ENCODE peak calls at places on chromosomes 5 and 9, in eight cellular contexts. W is sigmoid colon, U is fibroblast of lung, I is brain microvascular endothelial cell, L is Panc1, D is PC-9, M is hepatocyte, O is dorsolateral prefrontal cortex. Q is an unnamed sample.

GRCh38 chr9:124869466-124869985 is 7.6 kb downstream of the ARPC5L start:
- DNase-seq in M (peak), O (no peak), W (no peak), L (no peak), U (no peak), I (no peak), D (no peak), Q (no peak)

GRCh38 chr9:20930836-20931235 is 100.6 kb downstream of the HACD4 start:
- DNase-seq in U (no peak), O (no peak), D (no peak), M (no peak), L (no peak), W (no peak), I (no peak), Q (no peak)

GRCh38 chr5:77847129-77847460 is 71.0 kb upstream of the TBCA start:
- DNase-seq in O (no peak), M (no peak), L (no peak), W (no peak), I (no peak), U (no peak), D (no peak), Q (no peak)

GRCh38 chr9:125682340-125682739 is 24.7 kb downstream of the MAPKAP1 start:
- DNase-seq in O (no peak), W (no peak), L (no peak), M (no peak), D (no peak), I (no peak), U (no peak), Q (no peak)

GRCh38 chr5:133794771-133795391 is 173.5 kb downstream of the C5orf15 start:
- DNase-seq in W (no peak), M (no peak), D (no peak), U (no peak), L (no peak), I (no peak), O (no peak), Q (no peak)

GRCh38 chr5:50958852-50959457 is 292.5 kb downstream of the PARP8 start:
- DNase-seq in U (peak), M (peak), L (no peak), I (peak), D (peak), W (no peak), O (no peak), Q (no peak)

GRCh38 chr5:83374547-83374946 is 97.0 kb upstream of the VCAN start:
- DNase-seq in O (no peak), U (peak), L (no peak), W (peak), I (no peak), M (no peak), D (no peak), Q (no peak)

GRCh38 chr5:103340717-103341397 is 82.3 kb downstream of the MACIR start:
- DNase-seq in D (no peak), W (no peak), O (no peak), M (no peak), U (no peak), I (peak), L (no peak), Q (no peak)

GRCh38 chr5:95823738-95824609 is 1.4 kb upstream of the GLRX start:
- DNase-seq in L (peak), D (peak), U (peak), I (peak), W (peak), O (no peak), M (peak), Q (peak)

GRCh38 chr5:57267796-57268195 is 93.9 kb downstream of the GPBP1 start:
- DNase-seq in O (no peak), L (no peak), I (no peak), M (no peak), U (peak), D (no peak), W (no peak), Q (no peak)

GRCh38 chr9:33289501-33289900 is 815 bp upstream of the NFX1 start:
- DNase-seq in U (no peak), O (no peak), D (no peak), W (no peak), L (no peak), I (no peak), M (peak), Q (no peak)

GRCh38 chr5:107666051-107666655 is 4.6 kb downstream of the EFNA5 start:
- DNase-seq in D (no peak), I (no peak), W (no peak), M (no peak), O (no peak), L (no peak), U (no peak), Q (no peak)

GRCh38 chr9:114312513-114312875 is 10.4 kb upstream of the ORM1 start:
- DNase-seq in M (no peak), D (no peak), O (no peak), W (peak), I (no peak), U (no peak), L (no peak), Q (no peak)

GRCh38 chr9:91047993-91048607 is 246.5 kb downstream of the SYK start:
- DNase-seq in U (peak), L (no peak), O (no peak), M (no peak), I (peak), D (no peak), W (no peak), Q (no peak)

GRCh38 chr9:85332487-85332886 is 409.3 kb downstream of the AGTPBP1 start:
- DNase-seq in M (no peak), D (no peak), O (no peak), U (no peak), I (no peak), W (no peak), L (no peak), Q (no peak)

GRCh38 chr9:93288891-93289883 is 105.2 kb downstream of the WNK2 start:
- DNase-seq in L (no peak), M (peak), O (peak), D (peak), I (peak), U (peak), W (no peak), Q (no peak)

GRCh38 chr5:148653840-148654781 is at the start of gene HTR4:
- DNase-seq in M (peak), D (no peak), L (no peak), O (no peak), I (no peak), W (peak), U (no peak), Q (no peak)

GRCh38 chr9:88749420-88749819 is 214.4 kb downstream of the NXNL2 start:
- DNase-seq in L (no peak), W (no peak), I (peak), D (no peak), U (peak), O (no peak), M (peak), Q (no peak)

GRCh38 chr5:38782185-38782584 is 63.6 kb upstream of the OSMR start:
- DNase-seq in I (no peak), O (no peak), D (no peak), W (no peak), M (no peak), U (no peak), L (no peak), Q (no peak)

GRCh38 chr5:128007939-128008338 is 75.6 kb upstream of the SLC12A2 start:
- DNase-seq in D (no peak), W (no peak), I (no peak), L (no peak), M (no peak), O (no peak), U (peak), Q (no peak)

GRCh38 chr5:109953821-109954220 is 264.1 kb downstream of the MAN2A1 start:
- DNase-seq in W (no peak), L (no peak), I (no peak), M (no peak), U (no peak), D (no peak), O (no peak), Q (no peak)

GRCh38 chr5:54317511-54318260 is 7.3 kb upstream of the ARL15 start:
- DNase-seq in I (no peak), M (no peak), U (peak), O (no peak), D (no peak), L (no peak), W (no peak), Q (no peak)

GRCh38 chr5:134738963-134739661 is 764 bp downstream of the CAMLG start:
- DNase-seq in O (no peak), I (peak), D (peak), W (no peak), U (peak), M (peak), L (peak), Q (no peak)

GRCh38 chr5:9861664-9862256 is 231.6 kb upstream of the TAS2R1 start:
- DNase-seq in D (no peak), W (no peak), O (no peak), U (no peak), L (no peak), I (peak), M (no peak), Q (no peak)

GRCh38 chr5:52999357-52999949 is 10.3 kb downstream of the ITGA2 start:
- DNase-seq in O (no peak), U (no peak), W (no peak), I (peak), D (no peak), L (no peak), M (no peak), Q (no peak)

GRCh38 chr9:34988218-34989055 is 1.1 kb upstream of the DNAJB5 start:
- DNase-seq in I (no peak), O (peak), D (no peak), W (no peak), L (no peak), U (peak), M (no peak), Q (peak)

GRCh38 chr9:130310456-130310855 is 44.9 kb downstream of the HMCN2 start:
- DNase-seq in M (no peak), O (no peak), W (no peak), D (no peak), L (no peak), U (no peak), I (no peak), Q (no peak)

GRCh38 chr5:136518814-136519213 is 153.5 kb upstream of the TRPC7 start:
- DNase-seq in U (no peak), M (no peak), I (no peak), O (no peak), W (no peak), D (no peak), L (no peak), Q (no peak)

GRCh38 chr5:133365326-133365725 is 247.0 kb downstream of the FSTL4 start:
- DNase-seq in U (no peak), D (no peak), W (no peak), I (no peak), L (no peak), O (no peak), M (no peak), Q (no peak)

GRCh38 chr5:125227333-125228075 is 481.1 kb upstream of the ZNF608 start:
- DNase-seq in D (no peak), M (peak), W (no peak), I (peak), L (no peak), U (peak), O (no peak), Q (no peak)

GRCh38 chr9:129402341-129402739 is 218.6 kb downstream of the C9orf50 start:
- DNase-seq in O (no peak), W (no peak), L (no peak), D (no peak), M (no peak), U (no peak), I (no peak), Q (no peak)

GRCh38 chr5:969421-969839 is 39.2 kb upstream of the NKD2 start:
- DNase-seq in U (peak), I (no peak), O (no peak), L (no peak), W (peak), D (no peak), M (peak), Q (no peak)

DNA sequence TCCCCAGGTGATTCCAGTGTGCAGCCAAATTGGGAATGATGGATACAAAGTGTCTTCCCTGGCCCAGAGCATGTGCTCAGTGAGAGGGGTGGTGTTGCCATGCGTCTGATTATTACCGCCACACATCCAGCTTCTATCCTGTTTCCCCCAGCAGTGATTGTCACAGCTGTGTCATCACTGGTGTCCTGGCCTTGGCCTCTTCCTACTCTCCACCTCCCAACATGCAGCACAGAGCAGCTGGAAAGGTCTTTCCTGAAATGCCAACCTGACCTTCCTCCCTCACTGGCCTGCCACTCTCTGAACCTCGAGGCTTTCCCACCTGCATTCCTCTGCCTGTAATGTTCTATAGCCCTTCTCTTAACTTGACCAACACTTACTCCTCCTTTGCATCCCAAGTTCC is 60.0 kb downstream of the TMOD1 start:
- DNase-seq in U (no peak), I (no peak), M (no peak), W (no peak), D (no peak), L (no peak), O (no peak), Q (no peak)
- H3K27ac ChIP-seq in U (no peak), I (no peak), M (no peak), W (peak), D (no peak), L (no peak), O (peak), Q (no peak)

GRCh38 chr5:113082547-113082905 is 105.9 kb downstream of the DCP2 start:
- DNase-seq in O (no peak), D (no peak), M (no peak), I (no peak), L (no peak), W (no peak), U (no peak), Q (no peak)

GRCh38 chr5:113085084-113085414 is 108.5 kb downstream of the DCP2 start:
- DNase-seq in O (no peak), L (no peak), I (no peak), U (no peak), D (no peak), W (no peak), M (no peak), Q (no peak)

GRCh38 chr5:113081091-113081490 is 104.5 kb downstream of the DCP2 start:
- DNase-seq in U (no peak), L (no peak), I (no peak), W (no peak), O (no peak), D (no peak), M (no peak), Q (no peak)

GRCh38 chr5:113081881-113082546 is 105.4 kb downstream of the DCP2 start:
- DNase-seq in W (no peak), M (no peak), D (no peak), U (peak), I (peak), L (no peak), O (no peak), Q (no peak)

GRCh38 chr5:113084402-113085083 is 107.9 kb downstream of the DCP2 start:
- DNase-seq in W (no peak), U (no peak), L (no peak), I (no peak), O (no peak), D (no peak), M (no peak), Q (no peak)
- TF ChIP-seq CTCF in W (no peak), U (no peak), L (peak), I (peak), O (no peak), D (peak), M (no peak), Q (no peak)

GRCh38 chr9:109907400-109907799 is 127.4 kb downstream of the PALM2AKAP2 start:
- DNase-seq in L (no peak), U (no peak), W (no peak), I (no peak), O (no peak), M (no peak), D (no peak), Q (no peak)

GRCh38 chr9:109906766-109907382 is 126.9 kb downstream of the PALM2AKAP2 start:
- DNase-seq in L (no peak), I (peak), U (peak), D (no peak), M (no peak), O (no peak), W (no peak), Q (no peak)

GRCh38 chr9:109905472-109905871 is 125.5 kb downstream of the PALM2AKAP2 start:
- DNase-seq in D (no peak), U (no peak), M (no peak), L (no peak), I (no peak), W (no peak), O (no peak), Q (no peak)

GRCh38 chr9:109908459-109909390 is 128.7 kb downstream of the PALM2AKAP2 start:
- DNase-seq in W (no peak), L (no peak), U (peak), D (no peak), I (peak), M (no peak), O (no peak), Q (no peak)

GRCh38 chr9:109907810-109908458 is 127.9 kb downstream of the PALM2AKAP2 start:
- DNase-seq in W (no peak), U (no peak), I (no peak), D (no peak), O (no peak), L (no peak), M (no peak), Q (no peak)
- H3K27ac ChIP-seq in W (peak), U (peak), I (peak), D (no peak), O (peak), L (no peak), M (no peak), Q (no peak)

GRCh38 chr9:121703014-121703734 is 51.7 kb downstream of the DAB2IP start:
- DNase-seq in W (no peak), U (no peak), L (no peak), D (no peak), I (no peak), M (no peak), O (no peak), Q (no peak)
- TF ChIP-seq CTCF in W (no peak), U (no peak), L (no peak), D (no peak), I (peak), M (no peak), O (no peak), Q (no peak)

GRCh38 chr5:151234476-151235238 is 10.8 kb upstream of the CCDC69 start:
- DNase-seq in I (peak), O (no peak), U (peak), L (no peak), W (peak), M (peak), D (no peak), Q (peak)

GRCh38 chr5:151230048-151230680 is 6.3 kb upstream of the CCDC69 start:
- DNase-seq in I (no peak), W (no peak), L (no peak), M (no peak), U (no peak), D (no peak), O (no peak), Q (no peak)

GRCh38 chr5:151231359-151231758 is 7.5 kb upstream of the CCDC69 start:
- DNase-seq in D (no peak), O (no peak), W (no peak), I (no peak), M (no peak), U (no peak), L (no peak), Q (no peak)

GRCh38 chr5:151236888-151237287 is 13.0 kb upstream of the CCDC69 start:
- DNase-seq in M (no peak), D (no peak), U (no peak), L (no peak), W (no peak), O (no peak), I (no peak), Q (no peak)

GRCh38 chr5:151233576-151234202 is 9.8 kb upstream of the CCDC69 start:
- DNase-seq in L (no peak), W (no peak), O (no peak), D (no peak), U (no peak), I (no peak), M (no peak), Q (no peak)
- H3K27ac ChIP-seq in L (no peak), W (peak), O (no peak), D (no peak), U (no peak), I (no peak), M (no peak), Q (no peak)

DNA sequence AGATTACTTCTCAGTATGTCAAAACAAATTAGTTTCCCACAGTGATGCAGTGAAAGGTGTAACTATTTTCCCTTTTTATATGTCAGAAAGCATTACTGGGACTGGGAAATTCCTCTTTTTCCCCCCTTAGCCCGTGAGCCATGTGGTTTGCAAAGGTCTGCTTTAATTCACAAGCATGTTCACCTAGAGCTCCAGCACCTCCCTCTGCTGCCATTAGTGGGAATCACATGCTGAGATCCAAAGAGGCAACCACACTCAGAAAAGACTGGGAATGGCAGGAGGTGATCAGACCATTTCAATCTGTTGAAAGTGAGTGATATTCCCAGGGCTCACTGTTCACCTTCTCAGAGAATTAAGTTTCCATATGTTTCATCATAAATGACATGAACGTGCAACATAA is 703.7 kb upstream of the WWC1 start:
- DNase-seq in U (peak), D (peak), I (peak), M (peak), W (no peak), O (no peak), L (no peak), Q (no peak)
- TF ChIP-seq CTCF in U (peak), D (peak), I (peak), M (peak), W (no peak), O (no peak), L (peak), Q (no peak)

GRCh38 chr5:106020889-106021288 is 1649.8 kb downstream of the EFNA5 start:
- DNase-seq in O (no peak), I (no peak), W (no peak), D (no peak), L (no peak), U (peak), M (no peak), Q (no peak)
- H3K27ac ChIP-seq in O (no peak), I (no peak), W (no peak), D (no peak), L (no peak), U (no peak), M (no peak), Q (no peak)

DNA sequence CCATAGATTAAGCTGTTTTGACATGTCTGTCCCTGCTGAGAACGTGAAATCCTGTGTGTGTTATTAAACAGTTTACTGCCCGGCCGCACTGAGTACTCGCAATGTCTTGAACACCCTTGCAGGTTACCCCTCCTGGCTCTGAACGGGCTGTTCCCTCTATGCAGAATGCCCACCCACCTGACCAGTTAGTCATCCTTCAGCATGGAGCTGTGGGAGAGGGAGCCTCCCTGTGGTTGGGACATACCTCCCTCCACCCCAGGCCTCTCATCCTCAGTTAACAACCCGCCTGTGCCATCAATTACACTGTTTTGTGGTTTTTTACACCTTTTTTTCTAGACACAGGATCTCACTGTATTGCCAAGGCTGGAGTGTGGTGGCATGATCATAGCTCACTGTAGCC is 26.0 kb downstream of the TJP2 start:
- DNase-seq in M (peak), U (peak), I (no peak), O (no peak), W (no peak), L (no peak), D (no peak), Q (no peak)
- TF ChIP-seq CTCF in M (no peak), U (no peak), I (peak), O (no peak), W (no peak), L (no peak), D (no peak), Q (no peak)

Q was measured in CD4-positive, alpha-beta T cell.